ENCODE peak calls at places on chromosomes 2 and 18, in five cellular contexts. L, A, G, R and D are unnamed samples.

GRCh38 chr2:10186868-10187535 is 64.5 kb downstream of the RRM2 start:
- DNase-seq in L (no peak), A (no peak), G (no peak), R (no peak), D (peak)

GRCh38 chr2:234348081-234348480 is 148.8 kb downstream of the ARL4C start:
- DNase-seq in L (no peak), A (no peak), G (no peak), R (no peak), D (no peak)

GRCh38 chr2:105576440-105577241 is 168.1 kb upstream of the NCK2 start:
- DNase-seq in L (peak), A (no peak), G (peak), R (no peak), D (peak)

GRCh38 chr2:105143467-105144127 is 97.9 kb upstream of the GPR45 start:
- DNase-seq in L (no peak), A (peak), G (no peak), R (no peak), D (peak)

GRCh38 chr18:9684901-9685738 is 23.0 kb upstream of the RAB31 start:
- DNase-seq in L (peak), A (no peak), G (no peak), R (no peak), D (no peak)

GRCh38 chr18:10726198-10727068 is 200.6 kb downstream of the NAPG start:
- DNase-seq in L (no peak), A (no peak), G (no peak), R (no peak), D (no peak)

GRCh38 chr2:57973621-57974186 is 72.9 kb upstream of the VRK2 start:
- DNase-seq in L (no peak), A (no peak), G (no peak), R (no peak), D (no peak)

GRCh38 chr2:202545523-202545922 is 89.2 kb upstream of the FAM117B start:
- DNase-seq in L (peak), A (no peak), G (no peak), R (no peak), D (no peak)

GRCh38 chr2:230931556-230932231 is 6.7 kb upstream of the GPR55 start:
- DNase-seq in L (no peak), A (no peak), G (no peak), R (no peak), D (no peak)

GRCh38 chr2:67846341-67847070 is 216.3 kb downstream of the C1D start:
- DNase-seq in L (peak), A (peak), G (peak), R (no peak), D (peak)

GRCh38 chr2:86673976-86674670 is 46.0 kb upstream of the RMND5A start:
- DNase-seq in L (no peak), A (no peak), G (no peak), R (no peak), D (no peak)

GRCh38 chr2:133667085-133667484 is 98.8 kb upstream of the NCKAP5 start:
- DNase-seq in L (peak), A (no peak), G (peak), R (no peak), D (no peak)

GRCh38 chr18:36352384-36352783 is 54.9 kb downstream of the FHOD3 start:
- DNase-seq in L (peak), A (no peak), G (peak), R (no peak), D (no peak)

GRCh38 chr2:36486546-36487044 is 111.4 kb downstream of the FEZ2 start:
- DNase-seq in L (peak), A (no peak), G (peak), R (no peak), D (no peak)

GRCh38 chr2:151111599-151112278 is 149.9 kb downstream of the RBM43 start:
- DNase-seq in L (peak), A (no peak), G (peak), R (no peak), D (no peak)

GRCh38 chr2:229586746-229587705 is 127.3 kb downstream of the DNER start:
- DNase-seq in L (peak), A (peak), G (peak), R (no peak), D (peak)

GRCh38 chr2:44392338-44392943 is 30.7 kb downstream of the CAMKMT start:
- DNase-seq in L (peak), A (no peak), G (peak), R (no peak), D (peak)

GRCh38 chr2:230650585-230651137 is 62.0 kb upstream of the CAB39 start:
- DNase-seq in L (no peak), A (peak), G (no peak), R (peak), D (peak)

GRCh38 chr2:230910546-230911135 is 14.4 kb downstream of the GPR55 start:
- DNase-seq in L (no peak), A (peak), G (no peak), R (no peak), D (no peak)

GRCh38 chr2:44285237-44285636 is 10.0 kb downstream of the SLC3A1 start:
- DNase-seq in L (no peak), A (no peak), G (no peak), R (no peak), D (no peak)

GRCh38 chr18:58129019-58129374 is 85.0 kb downstream of the NEDD4L start:
- DNase-seq in L (no peak), A (no peak), G (no peak), R (no peak), D (no peak)

GRCh38 chr2:110662560-110662959 is 15.3 kb downstream of the BUB1 start:
- DNase-seq in L (peak), A (no peak), G (no peak), R (no peak), D (no peak)

GRCh38 chr2:229273384-229274338 is 2.6 kb upstream of the PID1 start:
- DNase-seq in L (peak), A (peak), G (peak), R (peak), D (peak)

GRCh38 chr2:224850081-224850480 is 133.9 kb upstream of the CCDC195 start:
- DNase-seq in L (peak), A (no peak), G (no peak), R (no peak), D (no peak)

GRCh38 chr2:178782236-178782635 is 25.0 kb downstream of the TTN start:
- DNase-seq in L (no peak), A (no peak), G (no peak), R (no peak), D (no peak)

GRCh38 chr2:27133195-27133875 is 1.1 kb downstream of the PREB start:
- DNase-seq in L (no peak), A (peak), G (no peak), R (no peak), D (peak)

GRCh38 chr18:54327818-54328217 is 29.8 kb downstream of the STARD6 start:
- DNase-seq in L (no peak), A (no peak), G (no peak), R (no peak), D (no peak)

GRCh38 chr2:26629751-26630150 is 11.4 kb downstream of the CIB4 start:
- DNase-seq in L (no peak), A (no peak), G (no peak), R (no peak), D (no peak)

GRCh38 chr2:69087912-69088240 is 74.9 kb downstream of the ANTXR1 start:
- DNase-seq in L (peak), A (no peak), G (no peak), R (no peak), D (no peak)

GRCh38 chr2:200735061-200735460 is 76.6 kb upstream of the BZW1 start:
- DNase-seq in L (no peak), A (no peak), G (no peak), R (no peak), D (no peak)

DNA sequence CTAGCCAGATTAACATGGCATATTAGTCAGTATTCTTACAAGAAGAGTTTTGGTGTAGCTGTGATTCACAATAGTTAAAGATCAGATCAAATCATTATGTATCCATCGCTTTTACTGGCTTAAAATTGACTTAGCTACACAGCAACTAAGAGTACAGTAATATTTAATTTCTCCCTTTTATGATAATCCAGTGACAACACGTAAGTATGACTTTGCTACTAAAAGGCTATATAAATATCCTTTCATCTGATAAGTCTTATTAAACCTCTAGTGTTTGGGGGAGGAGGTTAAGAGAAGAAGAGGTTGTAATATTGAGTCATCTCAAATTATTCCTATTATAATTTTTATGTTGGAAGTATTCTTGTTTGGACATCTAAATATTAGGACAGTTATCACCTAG is 51.0 kb downstream of the KCNG3 start:
- DNase-seq in L (no peak), A (no peak), G (no peak), R (no peak), D (no peak)
- TF ChIP-seq RCOR1 in L (no peak), A (no peak), G (no peak), R (no peak), D (no peak)

GRCh38 chr2:235541016-235541415 is 47.2 kb downstream of the AGAP1 start:
- DNase-seq in L (no peak), A (no peak), G (no peak), R (no peak), D (no peak)
- TF ChIP-seq RCOR1 in L (no peak), A (no peak), G (no peak), R (no peak), D (no peak)

DNA sequence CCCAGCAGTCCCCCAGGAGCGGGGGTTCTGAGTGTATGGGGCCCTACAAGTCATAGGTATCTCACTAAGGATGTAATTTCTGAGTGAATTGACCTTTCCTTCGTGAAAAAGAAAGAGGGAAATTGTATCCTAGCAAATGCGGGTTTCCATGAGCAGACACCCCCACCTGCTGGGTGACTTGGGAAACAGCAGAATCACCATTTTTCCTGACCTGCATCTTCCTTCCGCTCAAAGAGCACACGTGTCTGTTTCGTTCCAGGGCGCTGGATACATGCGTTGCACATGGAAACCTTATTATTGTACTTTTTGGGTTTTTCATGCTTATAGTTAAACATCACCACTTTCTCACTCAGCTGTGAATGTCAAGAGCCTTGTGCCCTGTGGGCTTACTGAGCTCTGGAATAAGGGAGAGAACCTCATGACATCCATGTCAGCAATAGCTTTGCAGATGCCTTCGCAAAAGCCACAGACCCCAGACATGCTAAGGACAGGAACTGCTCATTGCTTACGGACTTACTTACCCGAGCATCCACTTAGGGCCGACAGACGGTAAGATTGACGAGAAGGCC is 132.8 kb downstream of the TPO start:
- DNase-seq in L (peak), A (peak), G (peak), R (no peak), D (peak)
- TF ChIP-seq RCOR1 in L (no peak), A (no peak), G (no peak), R (no peak), D (no peak)

GRCh38 chr2:120203341-120204021 is 19.7 kb downstream of the TMEM185B start:
- DNase-seq in L (no peak), A (no peak), G (no peak), R (no peak), D (no peak)

GRCh38 chr2:120204945-120205670 is 18.1 kb downstream of the TMEM185B start:
- DNase-seq in L (no peak), A (no peak), G (no peak), R (no peak), D (no peak)

GRCh38 chr2:120204417-120204816 is 18.8 kb downstream of the TMEM185B start:
- DNase-seq in L (no peak), A (no peak), G (no peak), R (no peak), D (no peak)

GRCh38 chr2:120204022-120204405 is 19.2 kb downstream of the TMEM185B start:
- DNase-seq in L (no peak), A (peak), G (no peak), R (no peak), D (no peak)

DNA sequence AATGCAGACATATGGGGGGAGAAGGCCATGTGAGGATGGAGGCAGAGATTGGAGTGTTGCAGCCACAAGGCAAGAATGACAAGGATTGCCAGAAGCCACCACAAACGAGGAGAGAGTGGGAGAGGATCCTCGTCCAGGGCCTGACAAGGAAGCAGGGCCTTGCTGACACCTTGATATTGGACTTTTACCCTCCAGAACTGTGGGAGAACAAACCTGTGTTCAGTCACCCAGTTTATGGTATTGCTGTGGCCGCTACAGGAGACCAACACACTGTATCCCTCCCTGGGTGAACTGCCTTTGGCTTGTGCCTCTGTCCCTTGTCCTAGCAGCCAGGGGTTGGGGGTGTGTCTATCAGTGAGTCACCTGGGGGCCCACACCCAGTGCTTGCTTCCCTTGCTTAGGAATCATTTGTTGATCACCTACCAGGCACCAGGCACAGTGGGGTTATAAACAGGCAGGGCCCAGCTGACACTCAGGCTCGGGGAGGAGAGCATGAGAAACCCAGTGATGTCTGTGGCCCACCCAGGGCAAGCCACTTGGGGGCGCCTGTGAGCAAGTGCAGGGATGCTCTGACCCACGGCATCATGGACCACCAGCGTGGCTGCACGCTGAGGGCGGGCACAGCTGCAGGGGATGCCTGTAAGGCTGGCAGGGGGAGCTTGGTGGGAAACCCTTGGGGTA is 17.2 kb downstream of the TMEM185B start:
- DNase-seq in L (no peak), A (peak), G (no peak), R (no peak), D (peak)
- TF ChIP-seq RCOR1 in L (no peak), A (peak), G (no peak), R (no peak), D (no peak)

GRCh38 chr2:17309186-17309585 is 209.1 kb downstream of the RAD51AP2 start:
- DNase-seq in L (no peak), A (no peak), G (no peak), R (no peak), D (peak)
- TF ChIP-seq RCOR1 in L (no peak), A (no peak), G (no peak), R (no peak), D (no peak)

GRCh38 chr18:26703170-26703933 is 155.0 kb upstream of the KCTD1 start:
- DNase-seq in L (no peak), A (no peak), G (peak), R (no peak), D (no peak)
- TF ChIP-seq RCOR1 in L (no peak), A (no peak), G (no peak), R (no peak), D (no peak)

DNA sequence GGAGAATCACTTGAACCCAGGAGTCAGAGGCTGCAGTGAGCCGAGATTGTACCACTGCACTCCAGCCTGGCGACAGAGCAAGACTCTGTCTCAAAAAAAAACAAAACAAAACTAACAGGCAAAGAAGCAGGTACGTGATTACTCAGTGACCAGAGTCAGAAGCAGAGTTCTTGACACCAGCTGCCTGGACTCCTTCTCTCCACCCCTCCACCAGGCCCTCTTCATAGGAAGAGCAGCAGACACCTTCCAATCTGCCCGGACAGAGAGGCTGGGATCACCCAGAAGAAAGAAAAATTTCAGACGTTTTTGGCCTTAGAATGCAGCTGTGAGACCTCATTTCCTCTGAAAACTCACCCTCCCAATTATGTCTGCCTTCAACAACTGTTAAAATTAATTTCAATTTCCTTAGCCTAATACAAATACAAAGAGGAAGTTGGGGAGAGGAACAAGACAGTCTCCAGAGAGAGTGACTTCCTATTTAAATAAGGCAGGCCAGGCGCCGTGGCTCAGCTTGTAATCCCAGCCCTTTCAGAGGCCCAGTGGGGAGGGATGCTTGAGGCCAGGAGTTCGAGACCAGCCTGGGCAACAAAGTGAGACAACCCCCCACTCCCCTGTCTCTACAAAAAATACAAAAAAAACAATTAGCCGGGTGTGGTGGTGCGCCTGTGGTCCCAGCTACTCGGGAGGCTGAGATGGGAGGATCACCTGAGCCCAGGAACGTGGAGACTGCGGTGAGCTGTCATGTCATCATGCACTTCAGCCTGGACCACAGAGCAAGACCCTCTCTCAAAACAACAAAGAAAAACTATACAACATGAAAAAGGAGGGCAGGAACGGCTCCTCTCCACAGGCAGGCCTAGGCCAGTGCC is 1.6 kb downstream of the SLC66A2 start:
- DNase-seq in L (no peak), A (no peak), G (no peak), R (no peak), D (no peak)
- TF ChIP-seq RCOR1 in L (no peak), A (no peak), G (no peak), R (no peak), D (no peak)